ENCODE peak calls at places on chromosomes 2 and 18, in seven cellular contexts. I, O, M, N, Y, Q and T are unnamed samples.

GRCh38 chr2:27723372-27724144 is 48.0 kb upstream of the MRPL33 start:
- DNase-seq in I (peak), O (no peak), M (peak), N (peak), Y (no peak), Q (peak), T (peak)

GRCh38 chr2:165018207-165018606 is 62.9 kb upstream of the SLC38A11 start:
- DNase-seq in I (no peak), O (no peak), M (no peak), N (no peak), Y (no peak), Q (peak), T (no peak)

GRCh38 chr2:63776382-63776781 is 65.3 kb upstream of the UGP2 start:
- DNase-seq in I (peak), O (no peak), M (no peak), N (no peak), Y (no peak), Q (no peak), T (peak)

GRCh38 chr2:25878361-25879132 is at the start of gene ASXL2:
- DNase-seq in I (peak), O (peak), M (peak), N (peak), Y (peak), Q (peak), T (peak)

GRCh38 chr18:59691046-59691395 is 6.2 kb downstream of the CCBE1 start:
- DNase-seq in I (no peak), O (no peak), M (no peak), N (no peak), Y (no peak), Q (no peak), T (no peak)

GRCh38 chr2:44801289-44801675 is 140.2 kb upstream of the SIX3 start:
- DNase-seq in I (no peak), O (no peak), M (no peak), N (no peak), Y (no peak), Q (no peak), T (no peak)

GRCh38 chr18:23141022-23141999 is 6.0 kb downstream of the CABLES1 start:
- DNase-seq in I (peak), O (no peak), M (no peak), N (peak), Y (no peak), Q (peak), T (peak)

GRCh38 chr18:62485684-62486083 is 37.1 kb upstream of the ZCCHC2 start:
- DNase-seq in I (peak), O (no peak), M (peak), N (no peak), Y (no peak), Q (no peak), T (no peak)

GRCh38 chr2:88933980-88934379 is 242.5 kb downstream of the RPIA start:
- DNase-seq in I (peak), O (no peak), M (no peak), N (no peak), Y (no peak), Q (no peak), T (no peak)

GRCh38 chr2:180905002-180905401 is 75.4 kb upstream of the UBE2E3 start:
- DNase-seq in I (no peak), O (no peak), M (no peak), N (no peak), Y (no peak), Q (no peak), T (no peak)

GRCh38 chr18:26434887-26435286 is 113.5 kb downstream of the KCTD1 start:
- DNase-seq in I (no peak), O (peak), M (no peak), N (no peak), Y (no peak), Q (no peak), T (no peak)

GRCh38 chr2:182186132-182186735 is 200.6 kb downstream of the PPP1R1C start:
- DNase-seq in I (peak), O (no peak), M (peak), N (no peak), Y (no peak), Q (peak), T (no peak)

GRCh38 chr2:5560981-5561380 is 131.2 kb upstream of the SOX11 start:
- DNase-seq in I (no peak), O (no peak), M (no peak), N (no peak), Y (no peak), Q (peak), T (no peak)

GRCh38 chr2:53315170-53315569 is 452.4 kb upstream of the CHAC2 start:
- DNase-seq in I (no peak), O (no peak), M (no peak), N (no peak), Y (no peak), Q (no peak), T (no peak)

GRCh38 chr2:178109813-178110212 is 2.4 kb upstream of the RBM45 start:
- DNase-seq in I (peak), O (no peak), M (peak), N (no peak), Y (no peak), Q (peak), T (no peak)

GRCh38 chr2:120239488-120240287 is 13.0 kb upstream of the RALB start:
- DNase-seq in I (peak), O (no peak), M (peak), N (peak), Y (no peak), Q (no peak), T (peak)

GRCh38 chr2:10264506-10265327 is 38.0 kb upstream of the HPCAL1 start:
- DNase-seq in I (no peak), O (no peak), M (no peak), N (no peak), Y (no peak), Q (no peak), T (peak)

GRCh38 chr18:1296237-1296636 is 391.6 kb downstream of the ADCYAP1 start:
- DNase-seq in I (no peak), O (no peak), M (no peak), N (no peak), Y (no peak), Q (no peak), T (no peak)

GRCh38 chr2:200702646-200703118 is 109.0 kb upstream of the BZW1 start:
- DNase-seq in I (peak), O (no peak), M (no peak), N (no peak), Y (no peak), Q (no peak), T (no peak)

GRCh38 chr18:78528437-78529228 is 451.0 kb upstream of the SALL3 start:
- DNase-seq in I (no peak), O (no peak), M (no peak), N (no peak), Y (no peak), Q (no peak), T (no peak)

GRCh38 chr2:58339548-58340243 is 98.6 kb upstream of the FANCL start:
- DNase-seq in I (no peak), O (no peak), M (no peak), N (no peak), Y (no peak), Q (no peak), T (no peak)

GRCh38 chr18:59696311-59697235 is 650 bp downstream of the CCBE1 start:
- DNase-seq in I (no peak), O (no peak), M (no peak), N (peak), Y (no peak), Q (no peak), T (peak)

GRCh38 chr2:85551698-85552678 is 9.3 kb downstream of the GGCX start:
- DNase-seq in I (peak), O (peak), M (no peak), N (peak), Y (peak), Q (peak), T (peak)

GRCh38 chr18:69291755-69292154 is 108.9 kb upstream of the DOK6 start:
- DNase-seq in I (no peak), O (no peak), M (no peak), N (no peak), Y (no peak), Q (no peak), T (no peak)

GRCh38 chr2:69554981-69555380 is 88.6 kb downstream of the AAK1 start:
- DNase-seq in I (no peak), O (no peak), M (no peak), N (no peak), Y (peak), Q (no peak), T (no peak)

GRCh38 chr18:68679531-68679930 is 35.4 kb downstream of the TMX3 start:
- DNase-seq in I (no peak), O (no peak), M (no peak), N (no peak), Y (no peak), Q (no peak), T (no peak)

GRCh38 chr2:64153811-64154210 is 9.6 kb upstream of the PELI1 start:
- DNase-seq in I (no peak), O (no peak), M (no peak), N (no peak), Y (no peak), Q (peak), T (no peak)

GRCh38 chr2:33278245-33278943 is 198.1 kb upstream of the RASGRP3 start:
- DNase-seq in I (no peak), O (no peak), M (no peak), N (peak), Y (no peak), Q (no peak), T (no peak)

GRCh38 chr2:8408560-8409460 is 273.0 kb upstream of the ID2 start:
- DNase-seq in I (no peak), O (no peak), M (no peak), N (no peak), Y (peak), Q (no peak), T (no peak)

GRCh38 chr18:53984021-53984420 is 240.4 kb downstream of the MBD2 start:
- DNase-seq in I (no peak), O (no peak), M (no peak), N (no peak), Y (no peak), Q (no peak), T (no peak)

GRCh38 chr2:84805250-84805917 is 75.5 kb downstream of the TRABD2A start:
- DNase-seq in I (no peak), O (no peak), M (no peak), N (no peak), Y (no peak), Q (no peak), T (no peak)

GRCh38 chr18:58570360-58571064 is 58.4 kb downstream of the ALPK2 start:
- DNase-seq in I (no peak), O (no peak), M (no peak), N (no peak), Y (no peak), Q (no peak), T (no peak)

GRCh38 chr2:212912445-212913103 is 238.8 kb downstream of the IKZF2 start:
- DNase-seq in I (peak), O (no peak), M (peak), N (no peak), Y (no peak), Q (peak), T (peak)
- TF ChIP-seq CTCF in I (no peak), O (no peak), M (no peak), N (no peak), Y (no peak), Q (no peak), T (no peak)

GRCh38 chr18:43079422-43079821 is 36.1 kb downstream of the RIT2 start:
- DNase-seq in I (no peak), O (no peak), M (no peak), N (no peak), Y (no peak), Q (no peak), T (no peak)
- TF ChIP-seq EP300 in I (no peak), O (no peak), M (no peak), N (no peak), Y (no peak), Q (no peak), T (no peak)

DNA sequence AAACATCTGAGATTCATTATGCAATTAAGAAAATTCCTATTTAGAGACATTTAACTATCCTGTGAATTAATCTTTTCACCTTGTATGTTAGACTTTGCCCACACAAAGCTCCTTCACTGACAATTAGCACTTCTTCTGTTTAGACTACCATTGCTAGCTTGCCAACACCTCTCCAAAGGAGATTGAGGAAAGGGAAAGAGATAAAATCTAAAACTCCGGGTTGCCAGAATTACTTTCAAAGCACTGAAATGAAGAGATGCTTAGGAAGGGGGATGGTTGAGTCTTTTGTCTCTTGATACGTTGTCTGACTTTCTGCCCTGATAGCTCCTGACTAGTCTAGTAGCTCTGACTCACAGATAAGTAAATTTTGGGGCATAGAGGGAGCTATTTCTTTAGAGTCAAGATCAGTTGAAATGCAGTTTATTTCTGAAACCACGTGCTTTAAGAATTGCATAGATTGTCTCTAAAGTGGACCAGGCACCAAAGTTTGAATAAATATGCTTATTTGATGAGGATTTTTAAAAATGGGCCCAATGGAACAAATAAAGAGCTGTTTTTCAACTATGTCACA is 74.1 kb upstream of the DSEL start:
- DNase-seq in I (no peak), O (no peak), M (no peak), N (no peak), Y (no peak), Q (no peak), T (no peak)
- TF ChIP-seq CTCF in I (no peak), O (no peak), M (no peak), N (no peak), Y (no peak), Q (peak), T (no peak)

GRCh38 chr2:238598802-238599530 is 172.2 kb downstream of the ASB1 start:
- DNase-seq in I (no peak), O (peak), M (no peak), N (no peak), Y (no peak), Q (no peak), T (no peak)

GRCh38 chr2:238595750-238596570 is 169.2 kb downstream of the ASB1 start:
- DNase-seq in I (no peak), O (peak), M (no peak), N (no peak), Y (no peak), Q (no peak), T (no peak)

GRCh38 chr2:238597638-238598528 is 171.2 kb downstream of the ASB1 start:
- DNase-seq in I (no peak), O (peak), M (no peak), N (no peak), Y (no peak), Q (no peak), T (no peak)

GRCh38 chr2:238594796-238595749 is 168.3 kb downstream of the ASB1 start:
- DNase-seq in I (no peak), O (peak), M (no peak), N (no peak), Y (no peak), Q (no peak), T (no peak)

GRCh38 chr2:238596571-238597551 is 170.1 kb downstream of the ASB1 start:
- DNase-seq in I (peak), O (peak), M (peak), N (peak), Y (no peak), Q (no peak), T (peak)
- TF ChIP-seq EP300 in I (no peak), O (peak), M (peak), N (no peak), Y (no peak), Q (peak), T (peak)

GRCh38 chr2:147275943-147276342 is 568.9 kb upstream of the ACVR2A start:
- DNase-seq in I (no peak), O (no peak), M (no peak), N (no peak), Y (no peak), Q (no peak), T (no peak)
- TF ChIP-seq CTCF in I (no peak), O (peak), M (no peak), N (no peak), Y (no peak), Q (no peak), T (peak)